ENCODE peak calls at places on chromosomes 7 and 10, in six cellular contexts. N is PC-9, I is K562, L is OCI-LY7, Y is GM23248, H is keratinocyte. W is an unnamed sample.

GRCh38 chr7:156003220-156004162 is 191.2 kb upstream of the SHH start:
- DNase-seq in N (no peak), I (no peak), L (no peak), Y (no peak), H (no peak), W (no peak)

GRCh38 chr10:123526356-123527079 is 139.6 kb upstream of the GPR26 start:
- DNase-seq in N (no peak), I (no peak), L (no peak), Y (no peak), H (no peak), W (no peak)

GRCh38 chr7:88169717-88170320 is 50.0 kb downstream of the SRI start:
- DNase-seq in N (no peak), I (peak; percentile 9), L (peak; percentile 22), Y (peak; percentile 42), H (no peak), W (no peak)

GRCh38 chr7:17530741-17531417 is 232.4 kb downstream of the AHR start:
- DNase-seq in N (no peak), I (no peak), L (no peak), Y (no peak), H (no peak), W (no peak)

GRCh38 chr10:4355346-4355745 is 470.7 kb upstream of the AKR1E2 start:
- DNase-seq in N (peak; percentile 76), I (no peak), L (no peak), Y (no peak), H (no peak), W (no peak)

GRCh38 chr7:118844748-118845147 is 620.2 kb downstream of the ANKRD7 start:
- DNase-seq in N (no peak), I (no peak), L (no peak), Y (no peak), H (peak; percentile 4), W (no peak)

GRCh38 chr7:140039896-140040295 is 22.9 kb downstream of the PARP12 start:
- DNase-seq in N (no peak), I (no peak), L (no peak), Y (no peak), H (no peak), W (no peak)

GRCh38 chr7:115289966-115290365 is 368.1 kb downstream of the MDFIC start:
- DNase-seq in N (no peak), I (no peak), L (no peak), Y (peak; percentile 72), H (no peak), W (no peak)

GRCh38 chr7:157622408-157623221 is 285.8 kb downstream of the DNAJB6 start:
- DNase-seq in N (no peak), I (no peak), L (no peak), Y (no peak), H (no peak), W (no peak)

GRCh38 chr10:36254191-36254590 is 612.1 kb upstream of the FZD8 start:
- DNase-seq in N (no peak), I (no peak), L (no peak), Y (peak; percentile 31), H (peak; percentile 2), W (no peak)

GRCh38 chr10:92760609-92761008 is 70.9 kb downstream of the HHEX start:
- DNase-seq in N (no peak), I (no peak), L (peak; percentile 25), Y (peak; percentile 56), H (no peak), W (no peak)

GRCh38 chr7:77331938-77332695 is 84.0 kb downstream of the GSAP start:
- DNase-seq in N (peak; percentile 61), I (peak; percentile 75), L (peak; percentile 81), Y (peak; percentile 90), H (peak; percentile 44), W (peak; percentile 15)

GRCh38 chr10:124705021-124705740 is 39.0 kb downstream of the FAM53B start:
- DNase-seq in N (no peak), I (no peak), L (peak; percentile 85), Y (no peak), H (no peak), W (no peak)

GRCh38 chr10:14476641-14477407 is 146.1 kb upstream of the FRMD4A start:
- DNase-seq in N (peak; percentile 40), I (no peak), L (no peak), Y (peak; percentile 77), H (peak; percentile 30), W (no peak)

GRCh38 chr10:72826346-72826745 is 67.2 kb upstream of the OIT3 start:
- DNase-seq in N (no peak), I (no peak), L (no peak), Y (no peak), H (no peak), W (no peak)

GRCh38 chr7:88200793-88201192 is 19.0 kb downstream of the SRI start:
- DNase-seq in N (no peak), I (no peak), L (no peak), Y (no peak), H (no peak), W (no peak)

GRCh38 chr10:121222842-121223241 is 371.7 kb downstream of the WDR11 start:
- DNase-seq in N (no peak), I (no peak), L (no peak), Y (no peak), H (no peak), W (no peak)

GRCh38 chr10:17430647-17431355 is 23.6 kb downstream of the ST8SIA6 start:
- DNase-seq in N (no peak), I (peak; percentile 51), L (peak; percentile 40), Y (peak; percentile 76), H (no peak), W (peak; percentile 83)

GRCh38 chr10:102457591-102458150 is 6.3 kb upstream of the C10orf95 start:
- DNase-seq in N (no peak), I (no peak), L (no peak), Y (no peak), H (no peak), W (no peak)

GRCh38 chr7:128902761-128903585 is 7.5 kb downstream of the KCP start:
- DNase-seq in N (peak; percentile 63), I (peak; percentile 89), L (no peak), Y (peak; percentile 34), H (no peak), W (no peak)

GRCh38 chr10:30968711-30969110 is 63.0 kb downstream of the ZNF438 start:
- DNase-seq in N (no peak), I (no peak), L (no peak), Y (no peak), H (no peak), W (no peak)

GRCh38 chr10:5040010-5040635 is 36.5 kb upstream of the AKR1C2 start:
- DNase-seq in N (no peak), I (no peak), L (no peak), Y (no peak), H (no peak), W (no peak)

GRCh38 chr10:118800920-118801319 is 46.1 kb upstream of the CACUL1 start:
- DNase-seq in N (no peak), I (peak; percentile 18), L (peak; percentile 25), Y (peak; percentile 26), H (no peak), W (no peak)

GRCh38 chr10:123585477-123586445 is 80.4 kb upstream of the GPR26 start:
- DNase-seq in N (no peak), I (no peak), L (no peak), Y (no peak), H (no peak), W (no peak)

GRCh38 chr7:127119517-127119916 is 133.2 kb downstream of the GRM8 start:
- DNase-seq in N (no peak), I (no peak), L (no peak), Y (no peak), H (no peak), W (no peak)

DNA sequence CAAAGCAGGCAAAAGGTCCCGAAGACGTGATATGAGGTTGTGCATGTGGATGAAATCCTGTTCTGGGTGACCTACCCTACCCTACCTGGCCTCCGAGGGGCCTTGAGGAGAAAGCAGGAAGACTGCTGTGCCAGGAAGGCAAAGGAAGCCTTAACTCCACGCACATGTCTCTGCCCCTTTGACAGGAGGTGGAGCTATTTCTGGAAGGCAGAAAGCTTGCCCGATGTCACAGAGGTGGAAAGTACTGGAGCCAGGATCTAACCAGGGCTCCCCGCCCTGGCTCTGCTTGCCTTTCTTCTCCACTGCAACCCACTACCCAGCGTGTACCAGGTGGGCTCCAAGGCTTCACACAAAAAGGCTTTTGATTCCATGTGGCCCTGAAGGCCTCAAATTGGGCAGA is 66.4 kb upstream of the DDC start:
- DNase-seq in N (no peak), I (no peak), L (no peak), Y (no peak), H (no peak), W (no peak)
- H4K20me1 ChIP-seq in N (peaks cover 62% of the 10 kb centered on the region), I (peaks cover 9% of the 10 kb centered on the region), L (no peaks in the 10 kb centered on the region), Y (peaks cover 13% of the 10 kb centered on the region), H (no peaks in the 10 kb centered on the region), W (peaks cover 6% of the 10 kb centered on the region)

DNA sequence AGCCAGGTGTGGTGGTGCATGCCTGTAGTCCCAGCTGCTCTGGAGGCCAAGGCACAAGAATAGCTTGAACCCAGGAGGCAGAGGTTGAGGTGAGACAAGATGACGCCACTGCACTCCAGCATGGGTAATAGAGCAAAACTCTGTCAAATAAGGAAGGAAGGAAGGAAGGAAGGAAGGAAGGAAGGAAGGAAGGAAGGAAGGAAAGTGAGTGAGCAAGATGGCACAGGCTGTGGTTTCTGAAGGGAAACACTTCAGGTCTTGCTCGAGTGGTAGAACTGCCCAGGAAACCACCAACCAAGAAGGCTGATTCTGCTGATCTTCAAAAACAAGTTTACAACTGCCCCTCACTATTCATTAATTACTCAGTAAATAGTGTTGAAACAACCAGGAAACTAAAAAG is 45.2 kb downstream of the EZH2 start:
- DNase-seq in N (no peak), I (no peak), L (no peak), Y (no peak), H (no peak), W (no peak)
- H4K20me1 ChIP-seq in N (peaks cover 3% of the 10 kb centered on the region), I (no peaks in the 10 kb centered on the region), L (peaks cover 15% of the 10 kb centered on the region), Y (no peaks in the 10 kb centered on the region), H (no peaks in the 10 kb centered on the region), W (peaks cover 2% of the 10 kb centered on the region)

DNA sequence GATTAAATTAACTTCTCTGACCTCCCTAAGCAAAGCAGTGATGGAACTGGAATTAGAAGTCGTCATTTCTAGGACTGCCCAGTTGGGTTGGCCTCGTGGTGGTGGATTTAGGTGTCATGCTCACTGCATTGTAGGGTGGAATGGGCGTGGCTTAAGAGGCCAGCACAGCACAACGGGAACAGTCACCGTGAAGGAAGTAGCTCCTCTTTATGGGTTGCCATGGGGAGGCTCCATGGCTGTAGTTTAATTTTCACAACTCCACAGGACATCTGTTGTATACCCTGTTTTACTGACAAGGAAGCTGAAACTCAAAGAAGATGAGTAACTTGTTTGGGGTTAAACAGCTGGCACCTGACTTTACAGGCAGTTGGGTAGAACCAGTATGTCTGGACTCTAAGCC is 208.3 kb downstream of the CELF2 start:
- DNase-seq in N (no peak), I (peak; percentile 33), L (no peak), Y (no peak), H (no peak), W (no peak)
- H4K20me1 ChIP-seq in N (no peaks in the 10 kb centered on the region), I (no peaks in the 10 kb centered on the region), L (no peaks in the 10 kb centered on the region), Y (no peaks in the 10 kb centered on the region), H (no peaks in the 10 kb centered on the region), W (no peaks in the 10 kb centered on the region)

DNA sequence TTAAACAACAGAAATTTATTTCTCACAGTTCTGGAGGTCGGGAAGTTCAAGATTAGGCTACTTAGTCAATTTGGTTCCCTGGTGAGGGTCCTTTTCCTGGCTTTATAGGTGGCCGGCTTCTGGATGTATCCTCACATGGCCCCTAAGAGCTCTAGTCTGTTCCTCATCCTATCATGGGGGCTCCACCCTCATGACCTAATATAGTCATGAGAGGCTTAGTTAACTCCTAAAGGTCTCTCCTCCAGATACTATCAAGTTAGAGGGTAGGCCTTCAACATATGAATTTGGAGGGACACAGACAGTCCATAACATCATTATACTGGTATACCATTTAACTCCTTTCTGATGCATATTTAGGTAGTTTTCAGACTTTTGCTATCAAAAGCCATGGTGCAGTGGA is 7.6 kb downstream of the MAPK8 start:
- DNase-seq in N (no peak), I (no peak), L (no peak), Y (no peak), H (no peak), W (no peak)
- H4K20me1 ChIP-seq in N (peaks cover 24% of the 10 kb centered on the region), I (peaks cover 30% of the 10 kb centered on the region), L (peaks cover 3% of the 10 kb centered on the region), Y (peaks cover 8% of the 10 kb centered on the region), H (no peaks in the 10 kb centered on the region), W (no peaks in the 10 kb centered on the region)

W was measured in H1.